ENCODE peak calls at places on chromosome 10, in four cellular contexts. Y is foreskin fibroblast; S is AG08395; Z is stimulated activated effector memory CD8-positive, alpha-beta T cell treated with anti-CD3 and anti-CD28 coated beads, Interleukin-12 subunit alpha, Interleukin-12 subunit beta, amount 100 ng/mL, for 72 hours. B is an unnamed sample.

GRCh38 chr10:35643151-35643975 is 1.3 kb upstream of the FZD8 start:
- DNase-seq in Y (peak; percentile 76), S (peak; percentile 47), Z (peak; percentile 49), B (peak; percentile 66)

GRCh38 chr10:49164587-49165188 is 23.5 kb downstream of the TMEM273 start:
- DNase-seq in Z (no peak), Y (peak; percentile 27), S (no peak), B (peak; percentile 35)

GRCh38 chr10:45457487-45457886 is 83.5 kb downstream of the ALOX5 start:
- DNase-seq in S (no peak), Y (no peak), Z (no peak), B (no peak)

GRCh38 chr10:44010873-44011602 is 362.4 kb upstream of the ZNF32 start:
- DNase-seq in Z (no peak), Y (no peak), S (no peak), B (peak; percentile 12)

GRCh38 chr10:129758180-129758579 is 205.9 kb downstream of the EBF3 start:
- DNase-seq in S (no peak), Z (peak; percentile 29), Y (no peak), B (no peak)

GRCh38 chr10:3720228-3721019 is 64.6 kb downstream of the KLF6 start:
- DNase-seq in S (peak; percentile 81), Y (peak; percentile 84), Z (no peak), B (peak; percentile 88)

GRCh38 chr10:120941468-120941867 is 90.3 kb downstream of the WDR11 start:
- DNase-seq in Z (no peak), Y (no peak), S (no peak), B (no peak)

GRCh38 chr10:43824934-43825333 is 176.3 kb upstream of the ZNF32 start:
- DNase-seq in Y (peak; percentile 42), S (no peak), Z (no peak), B (peak; percentile 48)

GRCh38 chr10:116475866-116476265 is 48.2 kb downstream of the PNLIPRP3 start:
- DNase-seq in S (no peak), Y (no peak), Z (no peak), B (no peak)

GRCh38 chr10:35079763-35080162 is 10.4 kb downstream of the CUL2 start:
- DNase-seq in S (peak; percentile 74), Z (no peak), Y (peak; percentile 89), B (peak; percentile 89)

GRCh38 chr10:24811906-24812305 is 88.2 kb upstream of the ARHGAP21 start:
- DNase-seq in S (no peak), Z (no peak), Y (peak; percentile 37), B (no peak)

GRCh38 chr10:95767884-95768556 is 12.1 kb downstream of the ENTPD1 start:
- DNase-seq in S (no peak), Y (peak; percentile 77), Z (no peak), B (peak; percentile 66)

GRCh38 chr10:1642600-1643160 is 94.6 kb downstream of the ADARB2 start:
- DNase-seq in Y (no peak), S (no peak), Z (no peak), B (no peak)

GRCh38 chr10:22247636-22248035 is 29.8 kb upstream of the EBLN1 start:
- DNase-seq in Y (no peak), S (no peak), Z (no peak), B (no peak)

GRCh38 chr10:93392111-93392510 is 90.0 kb downstream of the MYOF start:
- DNase-seq in S (no peak), Z (no peak), Y (no peak), B (peak; percentile 41)

GRCh38 chr10:102230861-102231356 is 4.8 kb downstream of the ELOVL3 start:
- DNase-seq in Y (peak; percentile 68), Z (peak; percentile 78), S (no peak), B (no peak)

GRCh38 chr10:86653379-86653778 is 968 bp upstream of the OPN4 start:
- DNase-seq in Z (no peak), S (no peak), Y (no peak), B (no peak)

GRCh38 chr10:73079779-73080178 is 16.9 kb downstream of the P4HA1 start:
- DNase-seq in Y (no peak), S (no peak), Z (no peak), B (no peak)

GRCh38 chr10:29081231-29081630 is 207.6 kb upstream of the LYZL1 start:
- DNase-seq in Z (no peak), S (no peak), Y (no peak), B (no peak)

GRCh38 chr10:62183442-62183841 is 85.2 kb downstream of the RTKN2 start:
- DNase-seq in Y (no peak), S (no peak), Z (peak; percentile 64), B (no peak)

GRCh38 chr10:131762789-131763696 is 137.8 kb upstream of the PPP2R2D start:
- DNase-seq in Z (no peak), S (no peak), Y (no peak), B (no peak)

GRCh38 chr10:103793429-103793828 is 61.9 kb downstream of the SH3PXD2A start:
- DNase-seq in Y (no peak), S (no peak), Z (no peak), B (no peak)

GRCh38 chr10:119364941-119365340 is 157.6 kb downstream of the GRK5 start:
- DNase-seq in S (no peak), Z (no peak), Y (peak; percentile 62), B (peak; percentile 31)

GRCh38 chr10:84966708-84967441 is 638.5 kb downstream of the CCSER2 start:
- DNase-seq in S (no peak), Y (no peak), Z (no peak), B (no peak)

GRCh38 chr10:107013258-107014001 is 151.1 kb downstream of the SORCS1 start:
- DNase-seq in S (no peak), Z (no peak), Y (no peak), B (no peak)